ENCODE peak calls at places on chromosomes 5 and 9, in four cellular contexts. Y is mesendoderm, L is H9, O is H1. W is an unnamed sample.

GRCh38 chr9:114096041-114096511 is 3.0 kb downstream of the KIF12 start:
- DNase-seq in Y (peak), L (peak), O (peak), W (no peak)

GRCh38 chr9:130239363-130239695 is 26.2 kb upstream of the HMCN2 start:
- DNase-seq in Y (no peak), L (no peak), O (no peak), W (no peak)

GRCh38 chr5:152532714-152533113 is 127.6 kb upstream of the NMUR2 start:
- DNase-seq in Y (peak), L (no peak), O (no peak), W (peak)

GRCh38 chr5:134813407-134813806 is 32.4 kb upstream of the C5orf24 start:
- DNase-seq in Y (no peak), L (no peak), O (no peak), W (no peak)

GRCh38 chr9:33107762-33108161 is 31.3 kb upstream of the SMU1 start:
- DNase-seq in Y (no peak), L (no peak), O (no peak), W (no peak)

GRCh38 chr9:92242115-92242778 is 51.2 kb downstream of the IARS1 start:
- DNase-seq in Y (peak), L (no peak), O (no peak), W (peak)

GRCh38 chr5:116605310-116606070 is 30.9 kb upstream of the SEMA6A start:
- DNase-seq in Y (no peak), L (no peak), O (no peak), W (no peak)

GRCh38 chr9:113373255-113373654 is 3.5 kb downstream of the HDHD3 start:
- DNase-seq in Y (no peak), L (no peak), O (no peak), W (no peak)

GRCh38 chr5:2738700-2739359 is 12.6 kb downstream of the IRX2 start:
- DNase-seq in Y (no peak), L (peak), O (no peak), W (no peak)

GRCh38 chr9:84239341-84239740 is 101.2 kb downstream of the SLC28A3 start:
- DNase-seq in Y (no peak), L (no peak), O (no peak), W (peak)

GRCh38 chr9:81737871-81738507 is 48.6 kb upstream of the TLE1 start:
- DNase-seq in Y (peak), L (no peak), O (no peak), W (peak)

GRCh38 chr5:6473284-6473683 is 24.6 kb downstream of the UBE2QL1 start:
- DNase-seq in Y (no peak), L (no peak), O (no peak), W (no peak)

GRCh38 chr5:72584466-72584865 is 77.3 kb upstream of the ZNF366 start:
- DNase-seq in Y (no peak), L (no peak), O (no peak), W (no peak)

GRCh38 chr9:79662553-79662956 is 90.8 kb downstream of the TLE4 start:
- DNase-seq in Y (peak), L (no peak), O (no peak), W (no peak)

DNA sequence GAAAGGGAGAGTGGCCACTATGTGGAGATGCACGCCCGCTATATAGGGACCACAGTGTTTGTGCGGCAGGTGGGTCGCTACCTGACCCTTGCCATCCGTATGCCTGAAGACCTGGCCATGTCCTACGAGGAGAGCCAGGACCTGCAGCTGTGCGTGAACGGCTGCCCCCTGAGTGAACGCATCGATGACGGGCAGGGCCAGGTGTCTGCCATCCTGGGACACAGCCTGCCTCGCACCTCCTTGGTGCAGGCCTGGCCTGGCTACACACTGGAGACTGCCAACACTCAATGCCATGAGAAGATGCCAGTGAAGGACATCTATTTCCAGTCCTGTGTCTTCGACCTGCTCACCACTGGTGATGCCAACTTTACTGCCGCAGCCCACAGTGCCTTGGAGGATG is 19.8 kb downstream of the RGMB start:
- DNase-seq in Y (no peak), L (no peak), O (no peak), W (no peak)
- H3K23ac ChIP-seq in Y (no peak), L (no peak), O (no peak), W (no peak)

GRCh38 chr5:177514541-177514940 is 2.2 kb downstream of the DDX41 start:
- DNase-seq in Y (no peak), L (no peak), O (no peak), W (no peak)
- H3K56ac ChIP-seq in Y (no peak), L (no peak), O (no peak), W (no peak)

DNA sequence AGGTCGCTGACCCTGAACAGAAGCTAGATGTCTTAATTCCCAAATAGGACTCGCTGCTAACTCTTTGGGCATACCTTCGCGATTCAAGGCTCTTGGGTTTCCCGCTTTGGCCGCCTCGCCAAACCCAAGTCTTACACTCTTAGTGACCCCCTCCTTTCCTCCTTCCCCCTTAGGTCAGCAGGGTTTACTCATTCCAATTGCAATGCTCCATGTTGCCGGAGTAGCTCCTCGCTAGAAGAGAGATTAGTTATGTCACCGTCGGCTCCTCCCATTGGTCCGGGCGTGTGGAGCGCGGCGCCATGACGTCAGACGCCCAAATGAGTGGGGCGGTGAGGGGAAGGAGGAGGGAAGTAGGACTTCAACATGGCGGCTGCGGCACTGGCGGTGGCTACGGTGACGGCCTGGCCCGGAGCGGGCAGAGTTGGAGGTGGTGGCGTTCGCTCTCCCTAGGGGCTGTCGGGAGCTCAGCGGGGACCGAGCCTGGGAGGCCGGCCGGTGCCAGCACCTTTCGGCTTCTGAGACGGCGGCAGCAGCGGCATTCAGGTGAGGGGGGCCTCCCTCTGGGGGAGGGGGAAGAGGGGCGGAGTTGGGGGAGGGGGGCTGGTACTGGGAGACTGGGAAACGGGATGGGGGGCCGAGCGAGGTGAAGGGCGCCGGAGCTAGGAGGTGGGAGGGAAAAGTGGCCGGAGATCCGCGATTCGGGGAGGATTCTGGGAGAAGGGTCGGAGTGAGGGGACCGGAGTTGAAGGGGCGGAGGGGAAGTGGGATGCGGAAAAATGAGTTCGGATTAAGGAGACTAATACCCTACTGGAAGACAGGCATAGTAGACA is at the start of gene UBAP1:
- DNase-seq in Y (peak), L (peak), O (peak), W (peak)
- H3K23ac ChIP-seq in Y (peak), L (no peak), O (no peak), W (peak)

GRCh38 chr5:137758121-137758520 is 4.0 kb upstream of the HNRNPA0 start:
- DNase-seq in Y (no peak), L (no peak), O (no peak), W (no peak)
- H3K56ac ChIP-seq in Y (no peak), L (no peak), O (no peak), W (no peak)

GRCh38 chr9:136359774-136360718 is 3.5 kb downstream of the DNLZ start:
- DNase-seq in Y (no peak), L (no peak), O (no peak), W (no peak)
- H3K23ac ChIP-seq in Y (no peak), L (no peak), O (no peak), W (peak)

DNA sequence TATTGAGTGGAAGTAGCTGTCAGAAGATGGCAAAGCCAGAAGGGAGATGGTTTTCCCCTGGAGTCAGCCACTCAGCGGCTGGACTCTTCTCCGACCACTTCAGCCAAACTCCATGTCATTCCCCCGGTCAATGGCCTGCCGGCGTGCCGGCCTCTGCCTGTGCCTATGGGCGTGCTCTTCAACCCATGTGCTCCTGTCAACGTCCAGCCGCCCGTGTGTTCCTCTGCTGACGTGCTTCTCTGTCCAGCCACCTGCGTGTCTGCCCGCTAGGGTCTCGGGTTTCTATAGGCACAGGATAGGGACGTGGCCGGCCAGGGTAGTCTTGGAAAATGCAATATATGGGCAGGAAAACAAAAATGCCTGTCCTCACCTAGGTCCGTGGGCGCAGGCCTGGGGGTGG is 77.7 kb upstream of the RUFY1 start:
- DNase-seq in Y (no peak), L (no peak), O (no peak), W (no peak)
- H3K56ac ChIP-seq in Y (no peak), L (no peak), O (no peak), W (no peak)

GRCh38 chr5:60488466-60489130 is 211.4 kb downstream of the DEPDC1B start:
- DNase-seq in Y (no peak), L (no peak), O (no peak), W (no peak)
- H3K23ac ChIP-seq in Y (no peak), L (no peak), O (no peak), W (no peak)

GRCh38 chr5:161256957-161257356 is 289.6 kb downstream of the GABRB2 start:
- DNase-seq in Y (no peak), L (no peak), O (no peak), W (no peak)
- H3K56ac ChIP-seq in Y (no peak), L (no peak), O (no peak), W (no peak)

GRCh38 chr9:27108981-27109541 is at the start of gene TEK:
- DNase-seq in Y (peak), L (peak), O (no peak), W (peak)
- H3K23ac ChIP-seq in Y (no peak), L (no peak), O (no peak), W (peak)